ENCODE peak calls at places on chromosomes 7 and 10, in eight cellular contexts. One of them, this sample, is unnamed.

GRCh38 chr7:14071045-14071444 is 81.6 kb upstream of the ETV1 start:
- DNase-seq in HepG2: no peak
- DNase-seq in suprapubic skin: no peak
- DNase-seq in A549: no peak
- DNase-seq in sigmoid colon: no peak
- DNase-seq in GM12878: no peak
- DNase-seq in H1: no peak
- DNase-seq in ovary: no peak
- DNase-seq in this sample: no peak

GRCh38 chr10:119724630-119725549 is 960 bp upstream of the INPP5F start:
- DNase-seq in HepG2: peak; percentile 37
- DNase-seq in suprapubic skin: no peak
- DNase-seq in A549: no peak
- DNase-seq in sigmoid colon: no peak
- DNase-seq in GM12878: no peak
- DNase-seq in H1: peak; percentile 59
- DNase-seq in ovary: no peak
- DNase-seq in this sample: no peak

GRCh38 chr7:143494622-143495021 is 16.9 kb downstream of the TAS2R41 start:
- DNase-seq in HepG2: no peak
- DNase-seq in suprapubic skin: no peak
- DNase-seq in A549: peak; percentile 9
- DNase-seq in sigmoid colon: no peak
- DNase-seq in GM12878: no peak
- DNase-seq in H1: no peak
- DNase-seq in ovary: no peak
- DNase-seq in this sample: no peak

GRCh38 chr7:132755538-132756481 is 179.5 kb upstream of the PLXNA4 start:
- DNase-seq in HepG2: no peak
- DNase-seq in suprapubic skin: no peak
- DNase-seq in A549: no peak
- DNase-seq in sigmoid colon: no peak
- DNase-seq in GM12878: no peak
- DNase-seq in H1: no peak
- DNase-seq in ovary: no peak
- DNase-seq in this sample: no peak

GRCh38 chr10:133357293-133358151 is at the start of gene FUOM:
- DNase-seq in HepG2: peak; percentile 79
- DNase-seq in suprapubic skin: no peak
- DNase-seq in A549: peak; percentile 48
- DNase-seq in sigmoid colon: no peak
- DNase-seq in GM12878: no peak
- DNase-seq in H1: peak; percentile 95
- DNase-seq in ovary: peak; percentile 61
- DNase-seq in this sample: no peak

GRCh38 chr7:52726493-52726892 is 308.9 kb upstream of the POM121L12 start:
- DNase-seq in HepG2: no peak
- DNase-seq in suprapubic skin: no peak
- DNase-seq in A549: no peak
- DNase-seq in sigmoid colon: no peak
- DNase-seq in GM12878: no peak
- DNase-seq in H1: no peak
- DNase-seq in ovary: no peak
- DNase-seq in this sample: no peak

GRCh38 chr7:148021507-148022045 is 569.0 kb upstream of the C7orf33 start:
- DNase-seq in HepG2: no peak
- DNase-seq in suprapubic skin: no peak
- DNase-seq in A549: no peak
- DNase-seq in sigmoid colon: no peak
- DNase-seq in GM12878: no peak
- DNase-seq in H1: no peak
- DNase-seq in ovary: no peak
- DNase-seq in this sample: no peak

GRCh38 chr7:37289347-37289746 is 159.3 kb downstream of the ELMO1 start:
- DNase-seq in HepG2: no peak
- DNase-seq in suprapubic skin: no peak
- DNase-seq in A549: no peak
- DNase-seq in sigmoid colon: no peak
- DNase-seq in GM12878: no peak
- DNase-seq in H1: no peak
- DNase-seq in ovary: no peak
- DNase-seq in this sample: no peak

GRCh38 chr7:5494683-5495561 is 71.3 kb upstream of the TNRC18 start:
- DNase-seq in HepG2: peak; percentile 60
- DNase-seq in suprapubic skin: peak; percentile 72
- DNase-seq in A549: peak; percentile 86
- DNase-seq in sigmoid colon: peak; percentile 88
- DNase-seq in GM12878: no peak
- DNase-seq in H1: peak; percentile 88
- DNase-seq in ovary: peak; percentile 74
- DNase-seq in this sample: peak; percentile 95

GRCh38 chr10:97882142-97883091 is 32.8 kb downstream of the GOLGA7B start:
- DNase-seq in HepG2: no peak
- DNase-seq in suprapubic skin: no peak
- DNase-seq in A549: peak; percentile 94
- DNase-seq in sigmoid colon: no peak
- DNase-seq in GM12878: no peak
- DNase-seq in H1: no peak
- DNase-seq in ovary: no peak
- DNase-seq in this sample: no peak

GRCh38 chr10:122252805-122253204 is 18.3 kb upstream of the BTBD16 start:
- DNase-seq in HepG2: no peak
- DNase-seq in suprapubic skin: no peak
- DNase-seq in A549: no peak
- DNase-seq in sigmoid colon: peak; percentile 72
- DNase-seq in GM12878: no peak
- DNase-seq in H1: no peak
- DNase-seq in ovary: no peak
- DNase-seq in this sample: no peak

GRCh38 chr7:106405697-106406141 is 120.9 kb upstream of the NAMPT start:
- DNase-seq in HepG2: no peak
- DNase-seq in suprapubic skin: no peak
- DNase-seq in A549: no peak
- DNase-seq in sigmoid colon: no peak
- DNase-seq in GM12878: no peak
- DNase-seq in H1: no peak
- DNase-seq in ovary: no peak
- DNase-seq in this sample: peak; percentile 29

GRCh38 chr10:86963341-86963919 is 4.9 kb upstream of the ADIRF start:
- DNase-seq in HepG2: no peak
- DNase-seq in suprapubic skin: peak; percentile 50
- DNase-seq in A549: no peak
- DNase-seq in sigmoid colon: peak; percentile 55
- DNase-seq in GM12878: no peak
- DNase-seq in H1: peak; percentile 34
- DNase-seq in ovary: peak; percentile 15
- DNase-seq in this sample: no peak

GRCh38 chr10:13939391-13939790 is 352.6 kb downstream of the PRPF18 start:
- DNase-seq in HepG2: no peak
- DNase-seq in suprapubic skin: no peak
- DNase-seq in A549: no peak
- DNase-seq in sigmoid colon: no peak
- DNase-seq in GM12878: no peak
- DNase-seq in H1: no peak
- DNase-seq in ovary: no peak
- DNase-seq in this sample: no peak

GRCh38 chr7:7100432-7100849 is 81.9 kb upstream of the C1GALT1 start:
- DNase-seq in HepG2: no peak
- DNase-seq in suprapubic skin: no peak
- DNase-seq in A549: no peak
- DNase-seq in sigmoid colon: no peak
- DNase-seq in GM12878: no peak
- DNase-seq in H1: peak; percentile 58
- DNase-seq in ovary: no peak
- DNase-seq in this sample: no peak

GRCh38 chr7:129665013-129665401 is 53.5 kb downstream of the NRF1 start:
- DNase-seq in HepG2: no peak
- DNase-seq in suprapubic skin: no peak
- DNase-seq in A549: peak; percentile 83
- DNase-seq in sigmoid colon: no peak
- DNase-seq in GM12878: no peak
- DNase-seq in H1: peak; percentile 72
- DNase-seq in ovary: peak; percentile 34
- DNase-seq in this sample: no peak

GRCh38 chr7:142915315-142915714 is 18.2 kb downstream of the TRPV5 start:
- DNase-seq in HepG2: no peak
- DNase-seq in suprapubic skin: no peak
- DNase-seq in A549: no peak
- DNase-seq in sigmoid colon: no peak
- DNase-seq in GM12878: no peak
- DNase-seq in H1: no peak
- DNase-seq in ovary: no peak
- DNase-seq in this sample: no peak

GRCh38 chr7:116511552-116512523 is 12.3 kb downstream of the CAV2 start:
- DNase-seq in HepG2: peak; percentile 10
- DNase-seq in suprapubic skin: no peak
- DNase-seq in A549: peak; percentile 82
- DNase-seq in sigmoid colon: no peak
- DNase-seq in GM12878: peak; percentile 72
- DNase-seq in H1: no peak
- DNase-seq in ovary: no peak
- DNase-seq in this sample: no peak

GRCh38 chr7:116505823-116506222 is 6.3 kb downstream of the CAV2 start:
- DNase-seq in HepG2: no peak
- DNase-seq in suprapubic skin: no peak
- DNase-seq in A549: no peak
- DNase-seq in sigmoid colon: no peak
- DNase-seq in GM12878: no peak
- DNase-seq in H1: no peak
- DNase-seq in ovary: no peak
- DNase-seq in this sample: no peak

GRCh38 chr7:116510795-116511194 is 11.3 kb downstream of the CAV2 start:
- DNase-seq in HepG2: no peak
- DNase-seq in suprapubic skin: no peak
- DNase-seq in A549: no peak
- DNase-seq in sigmoid colon: no peak
- DNase-seq in GM12878: no peak
- DNase-seq in H1: no peak
- DNase-seq in ovary: no peak
- DNase-seq in this sample: no peak

GRCh38 chr7:116512524-116513188 is 12.2 kb upstream of the CAV1 start:
- DNase-seq in HepG2: no peak
- DNase-seq in suprapubic skin: no peak
- DNase-seq in A549: no peak
- DNase-seq in sigmoid colon: no peak
- DNase-seq in GM12878: no peak
- DNase-seq in H1: no peak
- DNase-seq in ovary: no peak
- DNase-seq in this sample: no peak

DNA sequence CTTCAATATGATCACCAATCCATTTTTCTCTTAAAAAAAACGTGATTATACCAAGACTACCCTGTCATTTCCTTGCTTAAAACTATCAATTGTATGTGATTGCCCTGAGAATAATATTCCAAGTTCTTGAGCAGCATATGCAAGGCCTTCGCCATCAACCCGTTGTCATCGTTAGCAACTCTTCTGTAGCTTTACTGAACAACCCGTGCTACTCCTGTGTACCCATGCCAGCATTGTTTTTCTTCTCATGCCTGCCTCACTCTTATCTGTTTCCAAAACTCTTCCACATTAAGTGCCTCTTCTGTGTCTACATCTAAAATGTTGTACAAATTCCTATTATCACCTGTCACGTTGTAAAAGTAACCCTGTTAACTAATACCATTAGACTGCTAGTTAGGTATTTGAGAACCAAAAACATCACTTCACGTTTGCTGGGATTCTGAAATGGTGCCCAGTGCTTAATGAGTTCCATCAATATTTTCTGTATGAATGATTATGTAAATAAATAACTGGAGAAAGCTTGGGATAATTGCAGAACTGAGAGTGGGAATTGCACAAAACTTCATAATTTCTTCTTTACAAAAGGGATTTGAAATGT is 10.5 kb downstream of the CAV2 start:
- DNase-seq in HepG2: no peak
- DNase-seq in suprapubic skin: no peak
- DNase-seq in A549: no peak
- DNase-seq in sigmoid colon: no peak
- DNase-seq in GM12878: no peak
- DNase-seq in H1: no peak
- DNase-seq in ovary: no peak
- DNase-seq in this sample: no peak
- TF ChIP-seq POLR2A in HepG2: no peak
- TF ChIP-seq POLR2A in suprapubic skin: no peak
- TF ChIP-seq POLR2A in A549: no peak
- TF ChIP-seq POLR2A in sigmoid colon: no peak
- TF ChIP-seq POLR2A in GM12878: no peak
- TF ChIP-seq POLR2A in H1: no peak
- TF ChIP-seq POLR2A in ovary: no peak
- TF ChIP-seq POLR2A in this sample: no peak

GRCh38 chr7:131170440-131171105 is 157.1 kb upstream of the MKLN1 start:
- DNase-seq in HepG2: no peak
- DNase-seq in suprapubic skin: no peak
- DNase-seq in A549: peak; percentile 54
- DNase-seq in sigmoid colon: no peak
- DNase-seq in GM12878: no peak
- DNase-seq in H1: peak; percentile 19
- DNase-seq in ovary: no peak
- DNase-seq in this sample: no peak
- TF ChIP-seq EP300 in HepG2: no peak
- TF ChIP-seq EP300 in suprapubic skin: no peak
- TF ChIP-seq EP300 in A549: no peak
- TF ChIP-seq EP300 in sigmoid colon: no peak
- TF ChIP-seq EP300 in GM12878: no peak
- TF ChIP-seq EP300 in H1: no peak
- TF ChIP-seq EP300 in ovary: no peak
- TF ChIP-seq EP300 in this sample: no peak

DNA sequence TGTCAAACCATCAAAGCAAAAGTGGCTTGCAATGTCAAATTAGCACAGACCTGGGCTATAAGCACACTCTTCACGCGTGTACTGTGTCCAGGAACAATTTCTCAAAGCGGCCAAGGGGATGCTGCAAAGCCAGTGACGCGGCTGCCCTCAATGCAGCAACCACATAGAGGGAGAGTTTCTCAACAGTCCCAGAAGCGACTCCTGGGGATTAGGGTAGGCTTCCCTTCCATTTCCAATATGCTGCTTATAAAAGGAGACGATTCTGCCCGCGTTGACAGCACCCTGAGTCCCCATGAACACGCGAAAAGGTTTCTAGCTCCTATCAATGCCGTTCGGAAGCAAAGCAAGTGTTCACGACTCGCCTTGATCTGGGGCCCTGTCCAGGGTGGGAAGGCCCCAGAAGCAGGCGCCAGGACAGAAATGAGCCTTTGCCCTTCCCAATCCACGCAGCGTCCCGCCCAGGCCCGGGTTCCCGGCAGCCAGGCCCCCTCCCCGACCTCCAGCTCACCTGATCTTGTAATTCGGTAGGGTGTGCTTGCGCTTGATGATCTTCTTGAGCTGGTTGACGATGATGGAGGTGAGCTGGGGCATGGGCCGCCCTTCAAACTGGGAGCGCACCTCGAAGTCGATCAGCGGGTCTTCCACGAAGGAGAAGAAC is 1.3 kb downstream of the PDZD8 start:
- DNase-seq in HepG2: no peak
- DNase-seq in suprapubic skin: peak; percentile 77
- DNase-seq in A549: peak; percentile 43
- DNase-seq in sigmoid colon: peak; percentile 86
- DNase-seq in GM12878: no peak
- DNase-seq in H1: no peak
- DNase-seq in ovary: peak; percentile 56
- DNase-seq in this sample: no peak
- TF ChIP-seq POLR2A in HepG2: no peak
- TF ChIP-seq POLR2A in suprapubic skin: peak; percentile 23
- TF ChIP-seq POLR2A in A549: no peak
- TF ChIP-seq POLR2A in sigmoid colon: peak; percentile 35
- TF ChIP-seq POLR2A in GM12878: no peak
- TF ChIP-seq POLR2A in H1: no peak
- TF ChIP-seq POLR2A in ovary: no peak
- TF ChIP-seq POLR2A in this sample: no peak

GRCh38 chr10:110803830-110804338 is 67.8 kb upstream of the PDCD4 start:
- DNase-seq in HepG2: peak; percentile 45
- DNase-seq in suprapubic skin: no peak
- DNase-seq in A549: peak; percentile 50
- DNase-seq in sigmoid colon: no peak
- DNase-seq in GM12878: peak; percentile 47
- DNase-seq in H1: peak; percentile 57
- DNase-seq in ovary: peak; percentile 79
- DNase-seq in this sample: no peak
- TF ChIP-seq EP300 in HepG2: no peak
- TF ChIP-seq EP300 in suprapubic skin: no peak
- TF ChIP-seq EP300 in A549: no peak
- TF ChIP-seq EP300 in sigmoid colon: no peak
- TF ChIP-seq EP300 in GM12878: no peak
- TF ChIP-seq EP300 in H1: no peak
- TF ChIP-seq EP300 in ovary: no peak
- TF ChIP-seq EP300 in this sample: no peak